ENCODE peak calls at places on chromosome 15, in eight cellular contexts. One of them, this sample, is unnamed. For H3K4me1, the result is how much of the 10 kb centered on the place peaks cover.

GRCh38 chr15:98381446-98381845 is 266.9 kb upstream of the IGF1R start:
- DNase-seq in tibial nerve: no peak
- DNase-seq in ovary: no peak
- DNase-seq in adipocyte: no peak
- DNase-seq in GM23248: no peak
- DNase-seq in transverse colon: no peak
- DNase-seq in pancreas: no peak
- DNase-seq in K562: no peak
- DNase-seq in this sample: no peak

GRCh38 chr15:101308604-101309435 is 13.8 kb upstream of the SNRPA1 start:
- DNase-seq in tibial nerve: no peak
- DNase-seq in ovary: no peak
- DNase-seq in adipocyte: no peak
- DNase-seq in GM23248: no peak
- DNase-seq in transverse colon: no peak
- DNase-seq in pancreas: no peak
- DNase-seq in K562: no peak
- DNase-seq in this sample: no peak

GRCh38 chr15:39413558-39413957 is 167.3 kb upstream of the THBS1 start:
- DNase-seq in tibial nerve: no peak
- DNase-seq in ovary: no peak
- DNase-seq in adipocyte: peak
- DNase-seq in GM23248: peak
- DNase-seq in transverse colon: no peak
- DNase-seq in pancreas: no peak
- DNase-seq in K562: no peak
- DNase-seq in this sample: no peak

GRCh38 chr15:25849431-25849921 is 13.7 kb downstream of the ATP10A start:
- DNase-seq in tibial nerve: no peak
- DNase-seq in ovary: peak
- DNase-seq in adipocyte: peak
- DNase-seq in GM23248: peak
- DNase-seq in transverse colon: no peak
- DNase-seq in pancreas: no peak
- DNase-seq in K562: no peak
- DNase-seq in this sample: peak

GRCh38 chr15:65077981-65078352 is 1.4 kb downstream of the KBTBD13 start:
- DNase-seq in tibial nerve: peak
- DNase-seq in ovary: peak
- DNase-seq in adipocyte: peak
- DNase-seq in GM23248: peak
- DNase-seq in transverse colon: peak
- DNase-seq in pancreas: peak
- DNase-seq in K562: no peak
- DNase-seq in this sample: no peak

GRCh38 chr15:65916664-65917406 is 47.5 kb downstream of the RAB11A start:
- DNase-seq in tibial nerve: peak
- DNase-seq in ovary: peak
- DNase-seq in adipocyte: peak
- DNase-seq in GM23248: peak
- DNase-seq in transverse colon: peak
- DNase-seq in pancreas: peak
- DNase-seq in K562: peak
- DNase-seq in this sample: peak

GRCh38 chr15:62087671-62088360 is 21.0 kb downstream of the C2CD4A start:
- DNase-seq in tibial nerve: no peak
- DNase-seq in ovary: no peak
- DNase-seq in adipocyte: peak
- DNase-seq in GM23248: peak
- DNase-seq in transverse colon: no peak
- DNase-seq in pancreas: peak
- DNase-seq in K562: no peak
- DNase-seq in this sample: no peak

GRCh38 chr15:63800739-63801138 is 33.0 kb downstream of the HERC1 start:
- DNase-seq in tibial nerve: no peak
- DNase-seq in ovary: no peak
- DNase-seq in adipocyte: no peak
- DNase-seq in GM23248: no peak
- DNase-seq in transverse colon: no peak
- DNase-seq in pancreas: no peak
- DNase-seq in K562: no peak
- DNase-seq in this sample: no peak

GRCh38 chr15:25246641-25247417 is 192.0 kb downstream of the UBE3A start:
- DNase-seq in tibial nerve: no peak
- DNase-seq in ovary: peak
- DNase-seq in adipocyte: no peak
- DNase-seq in GM23248: no peak
- DNase-seq in transverse colon: peak
- DNase-seq in pancreas: no peak
- DNase-seq in K562: no peak
- DNase-seq in this sample: peak

GRCh38 chr15:55267401-55268053 is 22.1 kb downstream of the RAB27A start:
- DNase-seq in tibial nerve: peak
- DNase-seq in ovary: no peak
- DNase-seq in adipocyte: no peak
- DNase-seq in GM23248: no peak
- DNase-seq in transverse colon: peak
- DNase-seq in pancreas: no peak
- DNase-seq in K562: peak
- DNase-seq in this sample: no peak

GRCh38 chr15:83066034-83066760 is 855 bp downstream of the BTBD1 start:
- DNase-seq in tibial nerve: no peak
- DNase-seq in ovary: no peak
- DNase-seq in adipocyte: peak
- DNase-seq in GM23248: peak
- DNase-seq in transverse colon: peak
- DNase-seq in pancreas: no peak
- DNase-seq in K562: no peak
- DNase-seq in this sample: no peak

GRCh38 chr15:98025237-98025636 is 64.7 kb downstream of the ARRDC4 start:
- DNase-seq in tibial nerve: no peak
- DNase-seq in ovary: no peak
- DNase-seq in adipocyte: peak
- DNase-seq in GM23248: peak
- DNase-seq in transverse colon: no peak
- DNase-seq in pancreas: no peak
- DNase-seq in K562: no peak
- DNase-seq in this sample: no peak

GRCh38 chr15:82132116-82132515 is 86.3 kb upstream of the MEX3B start:
- DNase-seq in tibial nerve: no peak
- DNase-seq in ovary: no peak
- DNase-seq in adipocyte: no peak
- DNase-seq in GM23248: peak
- DNase-seq in transverse colon: no peak
- DNase-seq in pancreas: no peak
- DNase-seq in K562: no peak
- DNase-seq in this sample: no peak

GRCh38 chr15:80593486-80594055 is 101.5 kb upstream of the ABHD17C start:
- DNase-seq in tibial nerve: no peak
- DNase-seq in ovary: no peak
- DNase-seq in adipocyte: no peak
- DNase-seq in GM23248: no peak
- DNase-seq in transverse colon: no peak
- DNase-seq in pancreas: no peak
- DNase-seq in K562: no peak
- DNase-seq in this sample: no peak

GRCh38 chr15:29840054-29840453 is 17.8 kb upstream of the TJP1 start:
- DNase-seq in tibial nerve: no peak
- DNase-seq in ovary: no peak
- DNase-seq in adipocyte: no peak
- DNase-seq in GM23248: no peak
- DNase-seq in transverse colon: no peak
- DNase-seq in pancreas: no peak
- DNase-seq in K562: no peak
- DNase-seq in this sample: no peak

GRCh38 chr15:26126070-26126469 is 262.9 kb upstream of the ATP10A start:
- DNase-seq in tibial nerve: no peak
- DNase-seq in ovary: no peak
- DNase-seq in adipocyte: no peak
- DNase-seq in GM23248: no peak
- DNase-seq in transverse colon: no peak
- DNase-seq in pancreas: peak
- DNase-seq in K562: no peak
- DNase-seq in this sample: no peak

GRCh38 chr15:95616306-95616705 is 714.2 kb upstream of the NR2F2 start:
- DNase-seq in tibial nerve: no peak
- DNase-seq in ovary: no peak
- DNase-seq in adipocyte: no peak
- DNase-seq in GM23248: no peak
- DNase-seq in transverse colon: no peak
- DNase-seq in pancreas: no peak
- DNase-seq in K562: no peak
- DNase-seq in this sample: no peak

GRCh38 chr15:81182746-81183402 is 13.8 kb upstream of the IL16 start:
- DNase-seq in tibial nerve: no peak
- DNase-seq in ovary: peak
- DNase-seq in adipocyte: peak
- DNase-seq in GM23248: peak
- DNase-seq in transverse colon: no peak
- DNase-seq in pancreas: no peak
- DNase-seq in K562: no peak
- DNase-seq in this sample: no peak

GRCh38 chr15:64749167-64749566 is 26.2 kb downstream of the RBPMS2 start:
- DNase-seq in tibial nerve: no peak
- DNase-seq in ovary: no peak
- DNase-seq in adipocyte: peak
- DNase-seq in GM23248: peak
- DNase-seq in transverse colon: peak
- DNase-seq in pancreas: no peak
- DNase-seq in K562: no peak
- DNase-seq in this sample: peak

GRCh38 chr15:98433302-98433701 is 215.0 kb upstream of the IGF1R start:
- DNase-seq in tibial nerve: no peak
- DNase-seq in ovary: no peak
- DNase-seq in adipocyte: no peak
- DNase-seq in GM23248: peak
- DNase-seq in transverse colon: no peak
- DNase-seq in pancreas: no peak
- DNase-seq in K562: no peak
- DNase-seq in this sample: peak

GRCh38 chr15:63971427-63971805 is 74.9 kb downstream of the DAPK2 start:
- DNase-seq in tibial nerve: no peak
- DNase-seq in ovary: no peak
- DNase-seq in adipocyte: no peak
- DNase-seq in GM23248: no peak
- DNase-seq in transverse colon: peak
- DNase-seq in pancreas: no peak
- DNase-seq in K562: peak
- DNase-seq in this sample: no peak

GRCh38 chr15:43492266-43492665 is 690 bp downstream of the TP53BP1 start:
- DNase-seq in tibial nerve: no peak
- DNase-seq in ovary: no peak
- DNase-seq in adipocyte: peak
- DNase-seq in GM23248: no peak
- DNase-seq in transverse colon: no peak
- DNase-seq in pancreas: no peak
- DNase-seq in K562: no peak
- DNase-seq in this sample: no peak

GRCh38 chr15:64636101-64636500 is 139.3 kb downstream of the RBPMS2 start:
- DNase-seq in tibial nerve: no peak
- DNase-seq in ovary: no peak
- DNase-seq in adipocyte: peak
- DNase-seq in GM23248: no peak
- DNase-seq in transverse colon: no peak
- DNase-seq in pancreas: no peak
- DNase-seq in K562: no peak
- DNase-seq in this sample: no peak

GRCh38 chr15:27670481-27670880 is 428.6 kb downstream of the OCA2 start:
- DNase-seq in tibial nerve: no peak
- DNase-seq in ovary: no peak
- DNase-seq in adipocyte: no peak
- DNase-seq in GM23248: no peak
- DNase-seq in transverse colon: no peak
- DNase-seq in pancreas: no peak
- DNase-seq in K562: no peak
- DNase-seq in this sample: no peak

GRCh38 chr15:70976856-70977255 is 84.2 kb downstream of the LRRC49 start:
- DNase-seq in tibial nerve: no peak
- DNase-seq in ovary: no peak
- DNase-seq in adipocyte: peak
- DNase-seq in GM23248: peak
- DNase-seq in transverse colon: no peak
- DNase-seq in pancreas: no peak
- DNase-seq in K562: no peak
- DNase-seq in this sample: no peak

GRCh38 chr15:70974004-70974832 is 81.6 kb downstream of the LRRC49 start:
- DNase-seq in tibial nerve: no peak
- DNase-seq in ovary: no peak
- DNase-seq in adipocyte: peak
- DNase-seq in GM23248: peak
- DNase-seq in transverse colon: no peak
- DNase-seq in pancreas: no peak
- DNase-seq in K562: peak
- DNase-seq in this sample: no peak
- H3K4me1 ChIP-seq in tibial nerve: under half
- H3K4me1 ChIP-seq in ovary: under half
- H3K4me1 ChIP-seq in adipocyte: under half
- H3K4me1 ChIP-seq in GM23248: under half
- H3K4me1 ChIP-seq in transverse colon: under half
- H3K4me1 ChIP-seq in pancreas: under half
- H3K4me1 ChIP-seq in K562: under half
- H3K4me1 ChIP-seq in this sample: under half

GRCh38 chr15:90072978-90073640 is 29.2 kb downstream of the IDH2 start:
- DNase-seq in tibial nerve: no peak
- DNase-seq in ovary: no peak
- DNase-seq in adipocyte: no peak
- DNase-seq in GM23248: no peak
- DNase-seq in transverse colon: no peak
- DNase-seq in pancreas: peak
- DNase-seq in K562: no peak
- DNase-seq in this sample: no peak
- H3K4me1 ChIP-seq in tibial nerve: under half
- H3K4me1 ChIP-seq in ovary: under half
- H3K4me1 ChIP-seq in adipocyte: under half
- H3K4me1 ChIP-seq in GM23248: under half
- H3K4me1 ChIP-seq in transverse colon: under half
- H3K4me1 ChIP-seq in pancreas: half or more
- H3K4me1 ChIP-seq in K562: under half
- H3K4me1 ChIP-seq in this sample: under half

DNA sequence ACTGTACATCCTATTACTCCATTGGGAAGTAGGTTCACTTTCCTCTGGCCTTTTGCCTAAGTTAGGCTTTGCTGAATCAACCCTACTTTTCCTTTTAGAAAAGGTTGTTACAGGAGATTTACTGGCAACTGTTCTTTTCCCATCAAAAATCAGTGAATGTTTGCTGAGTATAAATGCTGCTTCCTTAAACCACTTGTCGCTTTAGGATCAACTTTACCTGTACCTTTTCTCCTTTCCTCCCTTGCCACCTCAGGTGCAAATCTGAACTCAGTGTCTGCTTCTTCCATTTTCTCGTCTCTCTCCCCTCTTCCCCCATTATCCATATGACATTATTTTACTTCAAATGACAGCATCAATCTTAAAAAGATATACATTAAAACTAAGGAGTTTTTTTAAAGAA is 69.5 kb upstream of the GOLGA6B start:
- DNase-seq in tibial nerve: no peak
- DNase-seq in ovary: no peak
- DNase-seq in adipocyte: no peak
- DNase-seq in GM23248: no peak
- DNase-seq in transverse colon: no peak
- DNase-seq in pancreas: no peak
- DNase-seq in K562: no peak
- DNase-seq in this sample: no peak
- H3K4me1 ChIP-seq in tibial nerve: under half
- H3K4me1 ChIP-seq in ovary: under half
- H3K4me1 ChIP-seq in adipocyte: under half
- H3K4me1 ChIP-seq in GM23248: under half
- H3K4me1 ChIP-seq in transverse colon: under half
- H3K4me1 ChIP-seq in pancreas: under half
- H3K4me1 ChIP-seq in K562: under half
- H3K4me1 ChIP-seq in this sample: under half

GRCh38 chr15:89099968-89100367 is 11.7 kb downstream of the ABHD2 start:
- DNase-seq in tibial nerve: no peak
- DNase-seq in ovary: no peak
- DNase-seq in adipocyte: no peak
- DNase-seq in GM23248: no peak
- DNase-seq in transverse colon: no peak
- DNase-seq in pancreas: no peak
- DNase-seq in K562: no peak
- DNase-seq in this sample: no peak
- H3K4me1 ChIP-seq in tibial nerve: half or more
- H3K4me1 ChIP-seq in ovary: under half
- H3K4me1 ChIP-seq in adipocyte: half or more
- H3K4me1 ChIP-seq in GM23248: under half
- H3K4me1 ChIP-seq in transverse colon: under half
- H3K4me1 ChIP-seq in pancreas: half or more
- H3K4me1 ChIP-seq in K562: under half
- H3K4me1 ChIP-seq in this sample: under half

This sample was measured in breast epithelium.